ENCODE peak calls at places on chromosome 16, in five cellular contexts. K, U, X, N and B are unnamed samples.

GRCh38 chr16:88772871-88773811 is 11.9 kb downstream of the PIEZO1 start:
- DNase-seq in K (peak; percentile 59), U (no peak), X (no peak), N (no peak), B (no peak)

GRCh38 chr16:86048221-86048620 is 149.3 kb downstream of the IRF8 start:
- DNase-seq in K (no peak), U (no peak), X (no peak), N (no peak), B (no peak)

GRCh38 chr16:1458336-1458976 is 14.1 kb upstream of the CCDC154 start:
- DNase-seq in K (no peak), U (no peak), X (no peak), N (peak; percentile 39), B (no peak)

GRCh38 chr16:74667215-74667765 is 613 bp upstream of the RFWD3 start:
- DNase-seq in K (peak; percentile 49), U (peak; percentile 41), X (no peak), N (peak; percentile 68), B (peak; percentile 24)

GRCh38 chr16:68288252-68288650 is 22.5 kb downstream of the SLC7A6OS start:
- DNase-seq in K (no peak), U (no peak), X (no peak), N (no peak), B (no peak)

GRCh38 chr16:26672206-26672605 is 394.5 kb upstream of the C16orf82 start:
- DNase-seq in K (no peak), U (no peak), X (no peak), N (no peak), B (no peak)

GRCh38 chr16:86022381-86022960 is 123.5 kb downstream of the IRF8 start:
- DNase-seq in K (no peak), U (no peak), X (no peak), N (no peak), B (no peak)

GRCh38 chr16:678858-679807 is 1.1 kb upstream of the STUB1 start:
- DNase-seq in K (peak; percentile 83), U (peak; percentile 74), X (no peak), N (peak; percentile 79), B (peak; percentile 91)

GRCh38 chr16:1112506-1113184 is 16.6 kb upstream of the C1QTNF8 start:
- DNase-seq in K (no peak), U (peak; percentile 64), X (no peak), N (no peak), B (no peak)

GRCh38 chr16:64416232-64417010 is 705.4 kb downstream of the CDH11 start:
- DNase-seq in K (no peak), U (no peak), X (no peak), N (no peak), B (no peak)

GRCh38 chr16:4550587-4550986 is 5.6 kb upstream of the C16orf96 start:
- DNase-seq in K (peak; percentile 3), U (no peak), X (no peak), N (no peak), B (no peak)

GRCh38 chr16:18936727-18937340 is 10.6 kb upstream of the SMG1 start:
- DNase-seq in K (no peak), U (peak; percentile 92), X (no peak), N (no peak), B (no peak)

GRCh38 chr16:8866118-8866883 is 2.5 kb downstream of the CARHSP1 start:
- DNase-seq in K (no peak), U (peak; percentile 88), X (no peak), N (peak; percentile 92), B (peak; percentile 67)

GRCh38 chr16:17470871-17471744 is at the start of gene XYLT1:
- DNase-seq in K (no peak), U (no peak), X (no peak), N (peak; percentile 81), B (peak; percentile 89)

GRCh38 chr16:53305743-53306142 is 128.5 kb upstream of the RBL2 start:
- DNase-seq in K (no peak), U (no peak), X (no peak), N (no peak), B (no peak)

GRCh38 chr16:9075299-9076071 is 16.0 kb upstream of the HAPSTR1 start:
- DNase-seq in K (no peak), U (no peak), X (no peak), N (no peak), B (no peak)

GRCh38 chr16:19840524-19841110 is 44.0 kb downstream of the GPRC5B start:
- DNase-seq in K (no peak), U (no peak), X (no peak), N (no peak), B (no peak)

GRCh38 chr16:78045865-78046581 is 23.7 kb downstream of the CLEC3A start:
- DNase-seq in K (peak; percentile 59), U (peak; percentile 59), X (no peak), N (peak; percentile 97), B (peak; percentile 16)

GRCh38 chr16:23874613-23875294 is 39.0 kb downstream of the PRKCB start:
- DNase-seq in K (no peak), U (no peak), X (no peak), N (no peak), B (no peak)

GRCh38 chr16:84689126-84689525 is 10.7 kb upstream of the USP10 start:
- DNase-seq in K (no peak), U (no peak), X (no peak), N (no peak), B (no peak)

GRCh38 chr16:27436065-27436464 is 34.1 kb downstream of the IL21R start:
- DNase-seq in K (no peak), U (no peak), X (no peak), N (peak; percentile 30), B (no peak)

GRCh38 chr16:68377667-68378420 is 67.0 kb downstream of the PRMT7 start:
- DNase-seq in K (no peak), U (no peak), X (no peak), N (no peak), B (peak; percentile 89)

GRCh38 chr16:87809150-87809902 is 43.5 kb upstream of the KLHDC4 start:
- DNase-seq in K (no peak), U (peak; percentile 82), X (peak; percentile 85), N (no peak), B (no peak)

GRCh38 chr16:68478526-68479249 is 30.4 kb upstream of the SMPD3 start:
- DNase-seq in K (no peak), U (no peak), X (no peak), N (no peak), B (no peak)

GRCh38 chr16:80350066-80350465 is 190.7 kb upstream of the DYNLRB2 start:
- DNase-seq in K (no peak), U (no peak), X (no peak), N (peak; percentile 17), B (no peak)

GRCh38 chr16:15704545-15704987 is 54.5 kb downstream of the NDE1 start:
- DNase-seq in K (peak; percentile 89), U (peak; percentile 75), X (no peak), N (peak; percentile 92), B (peak; percentile 77)

GRCh38 chr16:88978608-88979346 is 1.8 kb upstream of the CBFA2T3 start:
- DNase-seq in K (peak; percentile 75), U (no peak), X (peak; percentile 47), N (no peak), B (no peak)

GRCh38 chr16:11627292-11627663 is 40.6 kb upstream of the LITAF start:
- DNase-seq in K (no peak), U (no peak), X (no peak), N (no peak), B (no peak)

GRCh38 chr16:11630230-11631056 is 37.8 kb upstream of the SNN start:
- DNase-seq in K (no peak), U (peak; percentile 78), X (no peak), N (no peak), B (no peak)

GRCh38 chr16:11627822-11628457 is 40.3 kb upstream of the SNN start:
- DNase-seq in K (no peak), U (no peak), X (no peak), N (no peak), B (no peak)

GRCh38 chr16:11631214-11631613 is 37.0 kb upstream of the SNN start:
- DNase-seq in K (no peak), U (no peak), X (no peak), N (no peak), B (no peak)

GRCh38 chr16:11629071-11630030 is 38.9 kb upstream of the SNN start:
- DNase-seq in K (no peak), U (no peak), X (no peak), N (no peak), B (no peak)
- TF ChIP-seq JUND in K (no peak), U (no peak), X (no peak), N (no peak), B (no peak)

DNA sequence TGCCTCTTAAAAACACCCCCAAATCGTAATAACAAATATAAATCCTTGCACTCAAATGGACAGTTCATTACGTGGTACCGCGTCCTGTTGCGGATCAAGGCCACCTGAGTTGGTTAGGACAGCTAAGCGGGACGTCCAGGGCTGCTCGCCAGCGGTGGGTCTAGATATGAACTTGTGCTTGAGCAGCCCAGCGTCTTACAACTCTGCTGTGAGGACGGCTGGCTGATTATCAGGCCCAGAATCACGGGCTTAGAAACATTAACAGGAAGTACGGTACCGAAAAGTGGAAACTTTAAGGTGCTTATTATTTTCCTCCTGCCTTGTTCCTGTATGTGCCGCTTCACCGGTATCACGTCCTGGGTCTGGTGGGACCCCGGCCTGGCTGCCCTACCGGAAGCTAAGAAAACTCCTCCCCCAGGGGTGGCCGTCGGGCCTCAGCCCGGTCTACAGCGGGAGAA is 832 bp upstream of the SRRM2 start:
- DNase-seq in K (no peak), U (peak; percentile 83), X (no peak), N (no peak), B (peak; percentile 89)
- H3K4me2 ChIP-seq in K (peak overlapping the region; percentile 93), U (peak overlapping the region; percentile 97), X (peak overlapping the region; percentile 95), N (peak overlapping the region; percentile 99), B (peak overlapping the region; percentile 81)

DNA sequence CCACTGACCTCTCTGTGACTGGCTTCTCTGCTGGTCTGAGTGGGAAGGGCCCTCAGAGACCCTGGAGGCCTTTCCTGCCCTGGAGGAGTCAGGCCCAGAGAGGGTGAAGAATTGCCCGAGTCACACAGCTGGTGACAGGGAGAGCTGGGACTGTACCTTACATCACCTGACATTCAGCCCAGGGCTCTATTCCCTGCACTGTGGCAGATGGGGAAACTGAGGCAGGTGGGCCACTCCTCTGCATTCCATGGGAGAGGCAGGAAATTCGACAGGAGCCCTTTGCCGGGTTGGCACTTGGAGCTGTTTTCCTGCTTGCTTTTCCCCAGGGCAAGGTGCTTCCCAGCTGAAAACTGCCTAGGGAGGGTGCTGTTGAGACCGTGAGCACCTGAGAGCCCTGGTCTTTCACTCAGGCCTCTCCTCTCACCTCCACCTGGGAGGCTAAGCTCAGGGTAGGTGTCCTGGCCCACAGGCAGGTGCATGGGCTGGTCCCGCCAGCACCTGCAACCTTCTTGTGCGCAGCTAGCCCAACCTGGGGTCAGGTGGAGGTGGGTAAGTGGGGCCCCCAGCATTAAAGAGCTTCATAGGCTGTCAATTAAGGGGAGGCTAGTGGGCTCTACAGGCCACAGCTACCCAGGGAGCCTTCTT is 8.5 kb downstream of the ADCY7 start:
- DNase-seq in K (no peak), U (no peak), X (no peak), N (no peak), B (no peak)
- TF ChIP-seq CHD2 in K (no peak), U (no peak), X (no peak), N (no peak), B (no peak)

DNA sequence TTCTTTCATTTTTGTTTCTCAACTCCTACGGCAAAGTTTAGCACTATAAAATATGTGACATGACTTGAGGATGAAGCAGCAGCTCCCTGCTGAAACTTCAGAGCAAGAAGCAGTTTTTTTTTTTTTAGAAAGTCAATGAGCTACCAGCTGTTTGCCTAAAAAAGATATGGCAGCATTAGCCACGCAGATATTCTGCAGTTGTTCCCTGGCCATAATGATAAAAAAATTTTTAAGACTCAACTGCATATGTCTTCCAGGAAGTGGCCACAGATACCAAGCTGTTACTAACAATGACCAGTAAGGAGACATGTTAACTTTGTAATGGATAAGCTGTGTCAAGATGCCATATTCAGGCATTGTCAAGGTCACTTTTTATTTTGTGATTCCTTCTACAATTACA is 319.6 kb upstream of the CDH11 start:
- DNase-seq in K (no peak), U (no peak), X (no peak), N (no peak), B (no peak)
- TF ChIP-seq JUND in K (no peak), U (no peak), X (no peak), N (no peak), B (no peak)